ENCODE peak calls at places on chromosomes 2 and 18, in five cellular contexts. L, C, S, O and F are unnamed samples.

GRCh38 chr2:195515551-195515950 is 141.5 kb upstream of the SLC39A10 start:
- DNase-seq in L (no peak), C (no peak), S (no peak), O (no peak), F (no peak)

GRCh38 chr2:232903989-232904388 is 33.9 kb downstream of the SNORC start:
- DNase-seq in L (no peak), C (peak), S (no peak), O (no peak), F (no peak)

GRCh38 chr18:7568426-7568825 is 1.3 kb downstream of the PTPRM start:
- DNase-seq in L (peak), C (peak), S (peak), O (no peak), F (peak)

GRCh38 chr2:205857532-205857931 is 175.2 kb downstream of the NRP2 start:
- DNase-seq in L (no peak), C (no peak), S (no peak), O (no peak), F (peak)

GRCh38 chr18:78487649-78488048 is 492.0 kb upstream of the SALL3 start:
- DNase-seq in L (no peak), C (peak), S (no peak), O (no peak), F (no peak)

GRCh38 chr2:50838316-50838715 is 193.6 kb downstream of the NRXN1 start:
- DNase-seq in L (no peak), C (no peak), S (no peak), O (no peak), F (no peak)

GRCh38 chr2:176157499-176158305 is 595 bp downstream of the HOXD3 start:
- DNase-seq in L (no peak), C (no peak), S (no peak), O (peak), F (no peak)

GRCh38 chr18:48952287-48953095 is 1.7 kb upstream of the SMAD7 start:
- DNase-seq in L (peak), C (peak), S (peak), O (peak), F (peak)

GRCh38 chr2:157386247-157386646 is 57.6 kb downstream of the CYTIP start:
- DNase-seq in L (no peak), C (no peak), S (no peak), O (no peak), F (no peak)

GRCh38 chr18:47175283-47175894 is 775 bp downstream of the IER3IP1 start:
- DNase-seq in L (no peak), C (no peak), S (no peak), O (no peak), F (no peak)

GRCh38 chr2:234823877-234824376 is 127.9 kb upstream of the SH3BP4 start:
- DNase-seq in L (no peak), C (peak), S (peak), O (no peak), F (no peak)

GRCh38 chr2:174779361-174779928 is 15.2 kb upstream of the CHRNA1 start:
- DNase-seq in L (no peak), C (no peak), S (no peak), O (no peak), F (no peak)

GRCh38 chr2:191352536-191352935 is 107.3 kb downstream of the MYO1B start:
- DNase-seq in L (no peak), C (no peak), S (no peak), O (no peak), F (no peak)

GRCh38 chr2:234044157-234044556 is 6.3 kb upstream of the SPP2 start:
- DNase-seq in L (no peak), C (no peak), S (no peak), O (no peak), F (no peak)

GRCh38 chr2:236717719-236718118 is 148.1 kb downstream of the ACKR3 start:
- DNase-seq in L (no peak), C (no peak), S (no peak), O (no peak), F (no peak)

GRCh38 chr2:212595036-212595654 is 56.5 kb upstream of the ERBB4 start:
- DNase-seq in L (no peak), C (no peak), S (no peak), O (peak), F (peak)

GRCh38 chr2:10271509-10271908 is 31.2 kb upstream of the HPCAL1 start:
- DNase-seq in L (no peak), C (no peak), S (no peak), O (no peak), F (no peak)

GRCh38 chr2:29293830-29294438 is 178.7 kb downstream of the CLIP4 start:
- DNase-seq in L (no peak), C (peak), S (peak), O (no peak), F (no peak)